ENCODE peak calls at places on chromosomes 1 and 21, in eight cellular contexts. Y is GM23338, P is OCI-LY7, F is MM.1S, D is neural progenitor cell, G is GM23248, S is SK-N-SH, E is HCT116. H is an unnamed sample.

GRCh38 chr1:25148673-25149300 is 83.5 kb downstream of the SYF2 start:
- DNase-seq in D (peak; percentile 28), Y (peak; percentile 74), S (no peak), E (no peak), G (no peak), F (peak; percentile 31), P (peak; percentile 72), H (no peak)

GRCh38 chr1:77347646-77348045 is 65.8 kb downstream of the AK5 start:
- DNase-seq in F (no peak), D (no peak), E (peak; percentile 4), S (no peak), Y (peak; percentile 21), G (peak; percentile 96), P (no peak), H (peak; percentile 32)

GRCh38 chr21:17585875-17586450 is 26.7 kb downstream of the BTG3 start:
- DNase-seq in D (peak; percentile 38), E (peak; percentile 42), S (peak; percentile 35), Y (peak; percentile 61), F (peak; percentile 62), P (peak; percentile 72), G (peak; percentile 67), H (peak; percentile 53)

GRCh38 chr1:78045850-78046778 is at the start of gene GIPC2:
- DNase-seq in F (no peak), Y (peak; percentile 73), S (peak; percentile 69), G (peak; percentile 60), D (peak; percentile 65), P (no peak), E (no peak), H (peak; percentile 69)

GRCh38 chr1:100322436-100323211 is 29.7 kb upstream of the CDC14A start:
- DNase-seq in F (no peak), S (no peak), E (no peak), G (peak; percentile 75), D (no peak), P (no peak), Y (no peak), H (peak; percentile 31)

GRCh38 chr1:12179111-12179519 is 12.3 kb downstream of the TNFRSF1B start:
- DNase-seq in D (no peak), G (no peak), E (peak; percentile 63), P (no peak), S (no peak), Y (no peak), F (no peak), H (no peak)

GRCh38 chr1:45272943-45273342 is 53.8 kb upstream of the HPDL start:
- DNase-seq in G (peak; percentile 80), S (no peak), F (no peak), P (no peak), E (no peak), D (no peak), Y (no peak), H (no peak)

GRCh38 chr1:3902111-3902511 is 2.0 kb upstream of the C1orf174 start:
- DNase-seq in S (no peak), D (no peak), F (no peak), Y (no peak), P (peak; percentile 87), E (no peak), G (no peak), H (no peak)

GRCh38 chr1:223106856-223107255 is 36.2 kb downstream of the TLR5 start:
- DNase-seq in F (no peak), E (no peak), G (no peak), D (no peak), S (no peak), Y (no peak), P (no peak), H (no peak)

GRCh38 chr1:115474166-115474565 is 136.1 kb upstream of the NGF start:
- DNase-seq in E (no peak), D (no peak), F (no peak), P (no peak), S (no peak), Y (no peak), G (no peak), H (no peak)

GRCh38 chr21:38699048-38699447 is 106.7 kb upstream of the ETS2 start:
- DNase-seq in F (no peak), S (no peak), Y (peak; percentile 43), P (no peak), G (peak; percentile 11), D (peak; percentile 15), E (no peak), H (no peak)

GRCh38 chr1:109198043-109198695 is 15.5 kb upstream of the SARS1 start:
- DNase-seq in P (no peak), S (no peak), D (no peak), G (peak; percentile 92), Y (no peak), F (no peak), E (no peak), H (peak; percentile 43)

GRCh38 chr1:112536561-112536960 is 27.8 kb downstream of the WNT2B start:
- DNase-seq in S (no peak), P (no peak), F (no peak), E (no peak), Y (no peak), D (no peak), G (peak; percentile 53), H (no peak)

GRCh38 chr1:28236656-28237331 is 870 bp downstream of the ATP5IF1 start:
- DNase-seq in S (peak; percentile 20), D (peak; percentile 8), P (no peak), E (no peak), Y (peak; percentile 31), F (no peak), G (peak; percentile 25), H (no peak)

GRCh38 chr1:109299087-109299983 is 7.5 kb downstream of the MYBPHL start:
- DNase-seq in F (no peak), G (peak; percentile 80), E (no peak), Y (no peak), D (no peak), S (peak; percentile 35), P (no peak), H (peak; percentile 35)

GRCh38 chr1:170164103-170164763 is 18.5 kb downstream of the NTMT2 start:
- DNase-seq in F (no peak), S (no peak), E (no peak), P (no peak), Y (no peak), D (no peak), G (no peak), H (no peak)

GRCh38 chr1:190479537-190479936 is 1.9 kb upstream of the BRINP3 start:
- DNase-seq in S (no peak), D (peak; percentile 44), G (no peak), Y (peak; percentile 21), E (peak; percentile 8), P (no peak), F (no peak), H (peak; percentile 17)

DNA sequence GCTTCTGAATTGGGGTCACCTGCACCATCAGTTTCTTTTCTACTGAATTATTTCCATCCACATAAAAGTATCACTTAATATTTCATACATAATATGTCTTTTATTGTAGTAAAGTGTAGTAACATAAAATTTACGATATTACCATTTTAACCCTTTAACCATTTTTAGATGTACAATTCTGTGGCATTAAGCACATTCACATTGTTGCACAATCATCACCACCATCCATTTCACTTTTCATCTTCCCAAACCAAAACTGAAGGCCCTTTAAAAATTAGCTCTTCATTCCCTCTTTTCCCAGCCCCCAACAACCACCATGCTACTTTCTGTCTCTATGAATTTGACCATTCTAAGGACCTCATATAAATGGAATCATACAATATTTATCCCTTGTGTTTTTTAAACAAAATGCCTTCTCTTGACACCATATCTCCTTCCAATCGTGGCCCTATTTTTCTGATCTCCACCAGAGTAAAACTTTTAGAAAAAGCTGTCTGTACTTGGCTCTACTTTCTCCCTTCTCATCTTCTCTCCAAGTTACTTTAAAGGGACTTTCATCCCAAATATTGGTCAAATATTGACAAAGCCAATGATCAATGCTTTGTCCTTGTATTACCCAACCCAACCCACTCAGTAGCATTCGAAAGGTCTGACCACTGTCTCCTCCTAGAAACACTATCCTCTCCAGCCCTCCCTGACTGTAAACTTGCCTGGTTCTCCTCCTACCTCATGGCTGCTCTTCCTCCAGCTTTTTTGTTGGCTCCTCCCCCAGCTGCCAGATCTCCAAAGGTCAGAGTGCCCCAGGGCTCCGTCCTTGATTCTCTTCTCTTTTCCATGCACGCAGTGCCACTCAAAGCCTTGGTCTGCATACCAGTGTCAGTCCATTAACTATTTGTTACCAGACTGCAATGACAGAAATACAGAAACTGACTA is 44.7 kb downstream of the SLC30A10 start:
- DNase-seq in F (no peak), E (no peak), Y (peak; percentile 51), D (peak; percentile 33), G (no peak), P (no peak), S (peak; percentile 6), H (no peak)
- TF ChIP-seq EZH2phosphoT487 in F (no peak), E (no peak), Y (no peak), D (no peak), G (no peak), P (no peak), S (no peak), H (no peak)

GRCh38 chr1:47224676-47225399 is 7.2 kb downstream of the TAL1 start:
- DNase-seq in P (no peak), E (no peak), S (peak; percentile 57), G (peak; percentile 29), D (peak; percentile 27), Y (peak; percentile 39), F (no peak), H (no peak)
- H2AFZ ChIP-seq in P (no peak overlapping the region), E (no peak overlapping the region), S (no peak overlapping the region), G (no peak overlapping the region), D (peak overlapping the region; percentile 85), Y (no peak overlapping the region), F (no peak overlapping the region), H (no peak overlapping the region)

GRCh38 chr1:236853916-236854601 is 59.0 kb downstream of the MTR start:
- DNase-seq in D (no peak), F (no peak), Y (no peak), S (no peak), G (peak; percentile 66), E (no peak), P (no peak), H (no peak)
- TF ChIP-seq EZH2phosphoT487 in D (no peak), F (no peak), Y (no peak), S (no peak), G (no peak), E (no peak), P (no peak), H (no peak)

GRCh38 chr1:156075158-156075557 is 7.1 kb downstream of the MEX3A start:
- DNase-seq in F (no peak), G (no peak), S (no peak), D (peak; percentile 35), P (no peak), Y (peak; percentile 50), E (no peak), H (no peak)

GRCh38 chr1:156077430-156077760 is 4.9 kb downstream of the MEX3A start:
- DNase-seq in S (no peak), D (peak; percentile 29), F (no peak), P (no peak), Y (peak; percentile 45), E (no peak), G (no peak), H (no peak)

GRCh38 chr1:156074661-156075060 is 7.6 kb downstream of the MEX3A start:
- DNase-seq in F (no peak), Y (peak; percentile 45), D (peak; percentile 47), S (no peak), P (no peak), E (no peak), G (no peak), H (no peak)

GRCh38 chr1:156076609-156077429 is 5.4 kb downstream of the MEX3A start:
- DNase-seq in D (peak; percentile 70), P (peak; percentile 80), S (no peak), G (no peak), Y (peak; percentile 79), F (no peak), E (no peak), H (no peak)

DNA sequence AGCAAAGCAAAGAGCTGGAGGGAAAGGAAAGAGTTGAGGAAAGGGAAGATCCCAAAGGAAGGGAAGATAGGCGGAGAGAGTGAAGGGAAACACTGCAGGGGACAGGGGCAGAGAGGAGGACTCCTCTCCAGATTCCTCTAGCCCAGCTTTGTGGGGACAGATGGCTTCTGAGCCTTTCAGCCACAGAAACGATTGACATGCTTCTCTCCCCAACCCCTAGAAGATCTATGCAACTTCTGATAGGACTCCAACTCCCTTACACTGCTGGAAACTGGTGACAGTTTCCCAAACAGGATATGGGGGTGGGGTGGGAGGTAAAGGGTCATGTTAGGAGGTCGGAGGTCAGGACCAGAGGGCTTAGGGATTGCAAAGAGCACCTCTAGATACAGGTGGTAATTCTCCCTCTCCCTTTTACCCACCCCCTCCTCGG is 6.5 kb downstream of the MEX3A start:
- DNase-seq in D (peak; percentile 46), F (no peak), E (no peak), G (no peak), Y (no peak), S (no peak), P (no peak), H (no peak)
- H2AFZ ChIP-seq in D (no peak overlapping the region), F (no peak overlapping the region), E (no peak overlapping the region), G (no peak overlapping the region), Y (no peak overlapping the region), S (no peak overlapping the region), P (no peak overlapping the region), H (no peak overlapping the region)

H was measured in hepatocyte.